ENCODE peak calls at places on chromosomes 2 and 18, in ten cellular contexts. One of them, this sample, is unnamed.

GRCh38 chr2:230319211-230319862 is 7.7 kb upstream of the SP140L start:
- DNase-seq in stomach: no peak
- DNase-seq in nephron progenitor cell: no peak
- DNase-seq in HTR-8/SVneo: no peak
- DNase-seq in bronchial epithelial cell: no peak
- DNase-seq in T-helper 2 cell: no peak
- DNase-seq in cardiac muscle cell: no peak
- DNase-seq in ascending aorta: no peak
- DNase-seq in H4: no peak
- DNase-seq in CD8-positive, alpha-beta memory T cell: peak; percentile 90
- DNase-seq in this sample: no peak

GRCh38 chr2:234730066-234730640 is 221.7 kb upstream of the SH3BP4 start:
- DNase-seq in bronchial epithelial cell: no peak
- DNase-seq in cardiac muscle cell: no peak
- DNase-seq in T-helper 2 cell: no peak
- DNase-seq in HTR-8/SVneo: no peak
- DNase-seq in CD8-positive, alpha-beta memory T cell: no peak
- DNase-seq in ascending aorta: no peak
- DNase-seq in stomach: no peak
- DNase-seq in nephron progenitor cell: no peak
- DNase-seq in H4: no peak
- DNase-seq in this sample: no peak

GRCh38 chr2:137957033-137957432 is 7.2 kb upstream of the HNMT start:
- DNase-seq in bronchial epithelial cell: peak; percentile 57
- DNase-seq in stomach: no peak
- DNase-seq in CD8-positive, alpha-beta memory T cell: no peak
- DNase-seq in HTR-8/SVneo: peak; percentile 40
- DNase-seq in cardiac muscle cell: no peak
- DNase-seq in nephron progenitor cell: no peak
- DNase-seq in H4: peak; percentile 87
- DNase-seq in ascending aorta: no peak
- DNase-seq in T-helper 2 cell: no peak
- DNase-seq in this sample: no peak

GRCh38 chr2:17387591-17387990 is 130.6 kb downstream of the RAD51AP2 start:
- DNase-seq in ascending aorta: no peak
- DNase-seq in T-helper 2 cell: no peak
- DNase-seq in bronchial epithelial cell: peak; percentile 20
- DNase-seq in HTR-8/SVneo: no peak
- DNase-seq in cardiac muscle cell: no peak
- DNase-seq in CD8-positive, alpha-beta memory T cell: no peak
- DNase-seq in stomach: no peak
- DNase-seq in nephron progenitor cell: no peak
- DNase-seq in H4: no peak
- DNase-seq in this sample: no peak

GRCh38 chr18:36589857-36590543 is 238.8 kb downstream of the TPGS2 start:
- DNase-seq in stomach: no peak
- DNase-seq in cardiac muscle cell: no peak
- DNase-seq in HTR-8/SVneo: no peak
- DNase-seq in CD8-positive, alpha-beta memory T cell: no peak
- DNase-seq in nephron progenitor cell: no peak
- DNase-seq in H4: no peak
- DNase-seq in ascending aorta: no peak
- DNase-seq in T-helper 2 cell: no peak
- DNase-seq in bronchial epithelial cell: peak; percentile 70
- DNase-seq in this sample: no peak

GRCh38 chr2:16314001-16314400 is 351.6 kb downstream of the CYRIA start:
- DNase-seq in T-helper 2 cell: no peak
- DNase-seq in bronchial epithelial cell: no peak
- DNase-seq in H4: no peak
- DNase-seq in cardiac muscle cell: no peak
- DNase-seq in HTR-8/SVneo: no peak
- DNase-seq in CD8-positive, alpha-beta memory T cell: no peak
- DNase-seq in ascending aorta: no peak
- DNase-seq in nephron progenitor cell: no peak
- DNase-seq in stomach: no peak
- DNase-seq in this sample: no peak

GRCh38 chr18:40866013-40866644 is 1088.9 kb upstream of the PIK3C3 start:
- DNase-seq in nephron progenitor cell: peak; percentile 3
- DNase-seq in CD8-positive, alpha-beta memory T cell: no peak
- DNase-seq in HTR-8/SVneo: peak; percentile 3
- DNase-seq in cardiac muscle cell: no peak
- DNase-seq in H4: peak; percentile 22
- DNase-seq in ascending aorta: no peak
- DNase-seq in T-helper 2 cell: no peak
- DNase-seq in bronchial epithelial cell: peak; percentile 78
- DNase-seq in stomach: no peak
- DNase-seq in this sample: no peak

GRCh38 chr2:209368924-209369323 is 54.9 kb upstream of the MAP2 start:
- DNase-seq in bronchial epithelial cell: peak; percentile 100
- DNase-seq in stomach: peak; percentile 74
- DNase-seq in cardiac muscle cell: peak; percentile 60
- DNase-seq in CD8-positive, alpha-beta memory T cell: no peak
- DNase-seq in H4: peak; percentile 99
- DNase-seq in ascending aorta: peak; percentile 87
- DNase-seq in nephron progenitor cell: no peak
- DNase-seq in HTR-8/SVneo: peak; percentile 70
- DNase-seq in T-helper 2 cell: no peak
- DNase-seq in this sample: no peak

GRCh38 chr2:133026536-133027177 is 356.7 kb upstream of the LYPD1 start:
- DNase-seq in H4: no peak
- DNase-seq in T-helper 2 cell: no peak
- DNase-seq in bronchial epithelial cell: peak; percentile 13
- DNase-seq in CD8-positive, alpha-beta memory T cell: no peak
- DNase-seq in HTR-8/SVneo: no peak
- DNase-seq in stomach: no peak
- DNase-seq in cardiac muscle cell: peak; percentile 32
- DNase-seq in nephron progenitor cell: peak; percentile 47
- DNase-seq in ascending aorta: no peak
- DNase-seq in this sample: no peak

GRCh38 chr2:12498703-12499102 is 218.0 kb upstream of the TRIB2 start:
- DNase-seq in stomach: no peak
- DNase-seq in ascending aorta: no peak
- DNase-seq in HTR-8/SVneo: peak; percentile 23
- DNase-seq in H4: peak; percentile 37
- DNase-seq in T-helper 2 cell: no peak
- DNase-seq in cardiac muscle cell: no peak
- DNase-seq in bronchial epithelial cell: peak; percentile 46
- DNase-seq in nephron progenitor cell: no peak
- DNase-seq in CD8-positive, alpha-beta memory T cell: no peak
- DNase-seq in this sample: no peak

GRCh38 chr2:177753682-177754475 is 318.7 kb downstream of the PDE11A start:
- DNase-seq in ascending aorta: peak; percentile 76
- DNase-seq in T-helper 2 cell: no peak
- DNase-seq in bronchial epithelial cell: peak; percentile 50
- DNase-seq in nephron progenitor cell: peak; percentile 20
- DNase-seq in H4: no peak
- DNase-seq in CD8-positive, alpha-beta memory T cell: peak; percentile 6
- DNase-seq in HTR-8/SVneo: peak; percentile 27
- DNase-seq in cardiac muscle cell: peak; percentile 37
- DNase-seq in stomach: peak; percentile 27
- DNase-seq in this sample: peak; percentile 54

GRCh38 chr18:48100712-48101165 is 170.3 kb upstream of the SMAD2 start:
- DNase-seq in bronchial epithelial cell: no peak
- DNase-seq in CD8-positive, alpha-beta memory T cell: no peak
- DNase-seq in ascending aorta: no peak
- DNase-seq in HTR-8/SVneo: no peak
- DNase-seq in H4: no peak
- DNase-seq in stomach: no peak
- DNase-seq in nephron progenitor cell: peak; percentile 78
- DNase-seq in T-helper 2 cell: no peak
- DNase-seq in cardiac muscle cell: peak; percentile 41
- DNase-seq in this sample: no peak

GRCh38 chr2:46169452-46169851 is 127.8 kb upstream of the EPAS1 start:
- DNase-seq in H4: no peak
- DNase-seq in nephron progenitor cell: no peak
- DNase-seq in HTR-8/SVneo: no peak
- DNase-seq in cardiac muscle cell: no peak
- DNase-seq in ascending aorta: no peak
- DNase-seq in T-helper 2 cell: no peak
- DNase-seq in CD8-positive, alpha-beta memory T cell: no peak
- DNase-seq in bronchial epithelial cell: no peak
- DNase-seq in stomach: no peak
- DNase-seq in this sample: no peak

GRCh38 chr2:10712186-10712809 is 9.1 kb upstream of the ATP6V1C2 start:
- DNase-seq in bronchial epithelial cell: no peak
- DNase-seq in HTR-8/SVneo: no peak
- DNase-seq in cardiac muscle cell: no peak
- DNase-seq in stomach: no peak
- DNase-seq in CD8-positive, alpha-beta memory T cell: no peak
- DNase-seq in ascending aorta: no peak
- DNase-seq in T-helper 2 cell: no peak
- DNase-seq in H4: no peak
- DNase-seq in nephron progenitor cell: no peak
- DNase-seq in this sample: no peak

GRCh38 chr18:37176307-37176934 is 347.5 kb downstream of the KIAA1328 start:
- DNase-seq in HTR-8/SVneo: no peak
- DNase-seq in T-helper 2 cell: no peak
- DNase-seq in H4: no peak
- DNase-seq in stomach: no peak
- DNase-seq in cardiac muscle cell: no peak
- DNase-seq in CD8-positive, alpha-beta memory T cell: no peak
- DNase-seq in bronchial epithelial cell: peak; percentile 86
- DNase-seq in ascending aorta: no peak
- DNase-seq in nephron progenitor cell: no peak
- DNase-seq in this sample: no peak

GRCh38 chr18:55778731-55779460 is 190.9 kb upstream of the TCF4 start:
- DNase-seq in bronchial epithelial cell: peak; percentile 86
- DNase-seq in CD8-positive, alpha-beta memory T cell: no peak
- DNase-seq in nephron progenitor cell: no peak
- DNase-seq in H4: no peak
- DNase-seq in T-helper 2 cell: no peak
- DNase-seq in HTR-8/SVneo: no peak
- DNase-seq in cardiac muscle cell: no peak
- DNase-seq in stomach: no peak
- DNase-seq in ascending aorta: no peak
- DNase-seq in this sample: no peak

GRCh38 chr18:5895886-5896740 is 791 bp upstream of the TMEM200C start:
- DNase-seq in nephron progenitor cell: peak; percentile 76
- DNase-seq in HTR-8/SVneo: no peak
- DNase-seq in H4: no peak
- DNase-seq in bronchial epithelial cell: no peak
- DNase-seq in CD8-positive, alpha-beta memory T cell: no peak
- DNase-seq in T-helper 2 cell: no peak
- DNase-seq in stomach: no peak
- DNase-seq in ascending aorta: no peak
- DNase-seq in cardiac muscle cell: peak; percentile 81
- DNase-seq in this sample: peak; percentile 63

GRCh38 chr2:240820014-240820606 is at the start of gene KIF1A:
- DNase-seq in T-helper 2 cell: no peak
- DNase-seq in ascending aorta: peak; percentile 54
- DNase-seq in H4: peak; percentile 2
- DNase-seq in nephron progenitor cell: peak; percentile 76
- DNase-seq in HTR-8/SVneo: no peak
- DNase-seq in CD8-positive, alpha-beta memory T cell: no peak
- DNase-seq in cardiac muscle cell: peak; percentile 81
- DNase-seq in stomach: peak; percentile 33
- DNase-seq in bronchial epithelial cell: no peak
- DNase-seq in this sample: peak; percentile 94

GRCh38 chr2:237358721-237359595 is 55.0 kb downstream of the COL6A3 start:
- DNase-seq in CD8-positive, alpha-beta memory T cell: no peak
- DNase-seq in T-helper 2 cell: no peak
- DNase-seq in bronchial epithelial cell: no peak
- DNase-seq in stomach: no peak
- DNase-seq in nephron progenitor cell: no peak
- DNase-seq in HTR-8/SVneo: no peak
- DNase-seq in ascending aorta: no peak
- DNase-seq in cardiac muscle cell: no peak
- DNase-seq in H4: no peak
- DNase-seq in this sample: no peak

GRCh38 chr2:241219856-241220356 is 31.4 kb downstream of the ANO7 start:
- DNase-seq in bronchial epithelial cell: no peak
- DNase-seq in HTR-8/SVneo: no peak
- DNase-seq in nephron progenitor cell: no peak
- DNase-seq in stomach: no peak
- DNase-seq in CD8-positive, alpha-beta memory T cell: no peak
- DNase-seq in H4: no peak
- DNase-seq in T-helper 2 cell: no peak
- DNase-seq in ascending aorta: no peak
- DNase-seq in cardiac muscle cell: no peak
- DNase-seq in this sample: no peak

GRCh38 chr2:30252723-30253688 is 21.7 kb downstream of the LBH start:
- DNase-seq in CD8-positive, alpha-beta memory T cell: no peak
- DNase-seq in bronchial epithelial cell: peak; percentile 82
- DNase-seq in ascending aorta: peak; percentile 90
- DNase-seq in HTR-8/SVneo: peak; percentile 70
- DNase-seq in stomach: peak; percentile 58
- DNase-seq in H4: peak; percentile 74
- DNase-seq in nephron progenitor cell: no peak
- DNase-seq in T-helper 2 cell: peak; percentile 53
- DNase-seq in cardiac muscle cell: peak; percentile 57
- DNase-seq in this sample: no peak

This sample was measured in D341Med.